ENCODE peak calls at places on chromosomes 11 and 22, in ten cellular contexts. One of them, this sample, is unnamed.

GRCh38 chr11:17256512-17256911 is 20.0 kb upstream of the NUCB2 start:
- DNase-seq in CD8-positive, alpha-beta T cell: no peak
- DNase-seq in pancreas: no peak
- DNase-seq in right atrium auricular region: no peak
- DNase-seq in heart left ventricle: no peak
- DNase-seq in right cardiac atrium: no peak
- DNase-seq in DND-41: no peak
- DNase-seq in suprapubic skin: no peak
- DNase-seq in astrocyte of the spinal cord: peak
- DNase-seq in neural progenitor cell: no peak
- DNase-seq in this sample: peak

GRCh38 chr11:68751331-68751856 is at the start of gene TESMIN:
- DNase-seq in CD8-positive, alpha-beta T cell: peak
- DNase-seq in pancreas: peak
- DNase-seq in right atrium auricular region: peak
- DNase-seq in heart left ventricle: peak
- DNase-seq in right cardiac atrium: peak
- DNase-seq in DND-41: peak
- DNase-seq in suprapubic skin: peak
- DNase-seq in astrocyte of the spinal cord: peak
- DNase-seq in neural progenitor cell: peak
- DNase-seq in this sample: no peak

GRCh38 chr22:37930270-37930951 is 23.0 kb downstream of the C22orf23 start:
- DNase-seq in CD8-positive, alpha-beta T cell: no peak
- DNase-seq in pancreas: no peak
- DNase-seq in right atrium auricular region: no peak
- DNase-seq in heart left ventricle: no peak
- DNase-seq in right cardiac atrium: no peak
- DNase-seq in DND-41: peak
- DNase-seq in suprapubic skin: no peak
- DNase-seq in astrocyte of the spinal cord: no peak
- DNase-seq in neural progenitor cell: peak
- DNase-seq in this sample: no peak

GRCh38 chr22:38718414-38718813 is 12.7 kb downstream of the GTPBP1 start:
- DNase-seq in CD8-positive, alpha-beta T cell: no peak
- DNase-seq in pancreas: peak
- DNase-seq in right atrium auricular region: no peak
- DNase-seq in heart left ventricle: peak
- DNase-seq in right cardiac atrium: no peak
- DNase-seq in DND-41: no peak
- DNase-seq in suprapubic skin: peak
- DNase-seq in astrocyte of the spinal cord: peak
- DNase-seq in neural progenitor cell: peak
- DNase-seq in this sample: no peak

GRCh38 chr11:43548921-43549320 is 131.6 kb upstream of the HSD17B12 start:
- DNase-seq in CD8-positive, alpha-beta T cell: no peak
- DNase-seq in pancreas: no peak
- DNase-seq in right atrium auricular region: no peak
- DNase-seq in heart left ventricle: no peak
- DNase-seq in right cardiac atrium: no peak
- DNase-seq in DND-41: no peak
- DNase-seq in suprapubic skin: no peak
- DNase-seq in astrocyte of the spinal cord: no peak
- DNase-seq in neural progenitor cell: no peak
- DNase-seq in this sample: no peak

GRCh38 chr22:49487950-49488349 is 339.7 kb downstream of the BRD1 start:
- DNase-seq in CD8-positive, alpha-beta T cell: no peak
- DNase-seq in pancreas: no peak
- DNase-seq in right atrium auricular region: no peak
- DNase-seq in heart left ventricle: no peak
- DNase-seq in right cardiac atrium: no peak
- DNase-seq in DND-41: no peak
- DNase-seq in suprapubic skin: no peak
- DNase-seq in astrocyte of the spinal cord: no peak
- DNase-seq in neural progenitor cell: no peak
- DNase-seq in this sample: no peak

GRCh38 chr22:29907753-29908515 is 25.0 kb downstream of the MTMR3 start:
- DNase-seq in CD8-positive, alpha-beta T cell: peak
- DNase-seq in pancreas: peak
- DNase-seq in right atrium auricular region: peak
- DNase-seq in heart left ventricle: peak
- DNase-seq in right cardiac atrium: peak
- DNase-seq in DND-41: peak
- DNase-seq in suprapubic skin: no peak
- DNase-seq in astrocyte of the spinal cord: peak
- DNase-seq in neural progenitor cell: no peak
- DNase-seq in this sample: peak

GRCh38 chr11:33630936-33631748 is 69.5 kb downstream of the C11orf91 start:
- DNase-seq in CD8-positive, alpha-beta T cell: no peak
- DNase-seq in pancreas: no peak
- DNase-seq in right atrium auricular region: no peak
- DNase-seq in heart left ventricle: no peak
- DNase-seq in right cardiac atrium: no peak
- DNase-seq in DND-41: no peak
- DNase-seq in suprapubic skin: no peak
- DNase-seq in astrocyte of the spinal cord: no peak
- DNase-seq in neural progenitor cell: no peak
- DNase-seq in this sample: no peak

GRCh38 chr22:19057539-19057938 is 64.7 kb downstream of the DGCR2 start:
- DNase-seq in CD8-positive, alpha-beta T cell: no peak
- DNase-seq in pancreas: no peak
- DNase-seq in right atrium auricular region: no peak
- DNase-seq in heart left ventricle: no peak
- DNase-seq in right cardiac atrium: no peak
- DNase-seq in DND-41: no peak
- DNase-seq in suprapubic skin: peak
- DNase-seq in astrocyte of the spinal cord: no peak
- DNase-seq in neural progenitor cell: no peak
- DNase-seq in this sample: no peak

GRCh38 chr11:69164824-69165223 is 9.1 kb downstream of the SMIM38 start:
- DNase-seq in CD8-positive, alpha-beta T cell: no peak
- DNase-seq in pancreas: no peak
- DNase-seq in right atrium auricular region: no peak
- DNase-seq in heart left ventricle: no peak
- DNase-seq in right cardiac atrium: no peak
- DNase-seq in DND-41: no peak
- DNase-seq in suprapubic skin: no peak
- DNase-seq in astrocyte of the spinal cord: no peak
- DNase-seq in neural progenitor cell: no peak
- DNase-seq in this sample: no peak

GRCh38 chr11:72232260-72233055 is 7.9 kb downstream of the INPPL1 start:
- DNase-seq in CD8-positive, alpha-beta T cell: no peak
- DNase-seq in pancreas: no peak
- DNase-seq in right atrium auricular region: no peak
- DNase-seq in heart left ventricle: no peak
- DNase-seq in right cardiac atrium: no peak
- DNase-seq in DND-41: no peak
- DNase-seq in suprapubic skin: no peak
- DNase-seq in astrocyte of the spinal cord: no peak
- DNase-seq in neural progenitor cell: no peak
- DNase-seq in this sample: no peak

GRCh38 chr22:49450521-49450920 is 377.2 kb downstream of the BRD1 start:
- DNase-seq in CD8-positive, alpha-beta T cell: no peak
- DNase-seq in pancreas: no peak
- DNase-seq in right atrium auricular region: no peak
- DNase-seq in heart left ventricle: no peak
- DNase-seq in right cardiac atrium: no peak
- DNase-seq in DND-41: no peak
- DNase-seq in suprapubic skin: peak
- DNase-seq in astrocyte of the spinal cord: no peak
- DNase-seq in neural progenitor cell: peak
- DNase-seq in this sample: no peak

GRCh38 chr11:130449246-130449990 is 973 bp downstream of the ADAMTS15 start:
- DNase-seq in CD8-positive, alpha-beta T cell: no peak
- DNase-seq in pancreas: peak
- DNase-seq in right atrium auricular region: no peak
- DNase-seq in heart left ventricle: peak
- DNase-seq in right cardiac atrium: peak
- DNase-seq in DND-41: no peak
- DNase-seq in suprapubic skin: no peak
- DNase-seq in astrocyte of the spinal cord: peak
- DNase-seq in neural progenitor cell: peak
- DNase-seq in this sample: no peak

DNA sequence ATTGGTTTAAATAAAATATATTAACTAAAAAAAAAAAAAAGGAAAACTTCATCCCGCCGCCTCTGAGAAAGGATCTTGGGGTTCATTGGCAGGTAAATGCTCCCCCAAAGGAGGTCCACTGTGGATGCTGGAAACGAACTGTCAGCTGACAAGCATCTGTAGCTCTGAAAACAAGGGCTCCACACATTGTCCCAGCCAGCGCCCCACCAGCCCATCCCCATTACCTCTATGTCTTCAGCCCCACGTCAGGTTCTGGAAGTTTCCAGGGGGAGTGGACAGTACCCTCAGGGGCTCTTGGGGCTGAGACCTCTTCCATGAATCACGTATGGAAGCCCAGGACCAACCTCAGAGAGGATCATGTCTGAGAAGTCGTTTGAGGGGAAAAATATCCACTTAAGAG is 66.4 kb upstream of the WNT7B start:
- DNase-seq in CD8-positive, alpha-beta T cell: no peak
- DNase-seq in pancreas: peak
- DNase-seq in right atrium auricular region: no peak
- DNase-seq in heart left ventricle: no peak
- DNase-seq in right cardiac atrium: peak
- DNase-seq in DND-41: no peak
- DNase-seq in suprapubic skin: peak
- DNase-seq in astrocyte of the spinal cord: no peak
- DNase-seq in neural progenitor cell: no peak
- DNase-seq in this sample: no peak
- H3K4me3 ChIP-seq in CD8-positive, alpha-beta T cell: peak
- H3K4me3 ChIP-seq in pancreas: peak
- H3K4me3 ChIP-seq in right atrium auricular region: peak
- H3K4me3 ChIP-seq in heart left ventricle: peak
- H3K4me3 ChIP-seq in right cardiac atrium: peak
- H3K4me3 ChIP-seq in DND-41: no peak
- H3K4me3 ChIP-seq in suprapubic skin: peak
- H3K4me3 ChIP-seq in astrocyte of the spinal cord: no peak
- H3K4me3 ChIP-seq in neural progenitor cell: no peak
- H3K4me3 ChIP-seq in this sample: no peak

GRCh38 chr22:44497218-44497903 is 672 bp downstream of the RTL6 start:
- DNase-seq in CD8-positive, alpha-beta T cell: no peak
- DNase-seq in pancreas: peak
- DNase-seq in right atrium auricular region: peak
- DNase-seq in heart left ventricle: no peak
- DNase-seq in right cardiac atrium: peak
- DNase-seq in DND-41: peak
- DNase-seq in suprapubic skin: no peak
- DNase-seq in astrocyte of the spinal cord: peak
- DNase-seq in neural progenitor cell: peak
- DNase-seq in this sample: no peak

GRCh38 chr22:44496305-44496704 is 1.7 kb downstream of the RTL6 start:
- DNase-seq in CD8-positive, alpha-beta T cell: no peak
- DNase-seq in pancreas: no peak
- DNase-seq in right atrium auricular region: peak
- DNase-seq in heart left ventricle: no peak
- DNase-seq in right cardiac atrium: peak
- DNase-seq in DND-41: no peak
- DNase-seq in suprapubic skin: no peak
- DNase-seq in astrocyte of the spinal cord: no peak
- DNase-seq in neural progenitor cell: no peak
- DNase-seq in this sample: no peak

GRCh38 chr22:44497904-44498242 is at the start of gene RTL6:
- DNase-seq in CD8-positive, alpha-beta T cell: no peak
- DNase-seq in pancreas: no peak
- DNase-seq in right atrium auricular region: no peak
- DNase-seq in heart left ventricle: no peak
- DNase-seq in right cardiac atrium: no peak
- DNase-seq in DND-41: no peak
- DNase-seq in suprapubic skin: no peak
- DNase-seq in astrocyte of the spinal cord: no peak
- DNase-seq in neural progenitor cell: no peak
- DNase-seq in this sample: no peak

GRCh38 chr22:44495629-44496028 is 2.4 kb downstream of the RTL6 start:
- DNase-seq in CD8-positive, alpha-beta T cell: no peak
- DNase-seq in pancreas: no peak
- DNase-seq in right atrium auricular region: peak
- DNase-seq in heart left ventricle: no peak
- DNase-seq in right cardiac atrium: no peak
- DNase-seq in DND-41: no peak
- DNase-seq in suprapubic skin: no peak
- DNase-seq in astrocyte of the spinal cord: no peak
- DNase-seq in neural progenitor cell: no peak
- DNase-seq in this sample: no peak

GRCh38 chr22:44496844-44497217 is 1.2 kb downstream of the RTL6 start:
- DNase-seq in CD8-positive, alpha-beta T cell: no peak
- DNase-seq in pancreas: peak
- DNase-seq in right atrium auricular region: peak
- DNase-seq in heart left ventricle: no peak
- DNase-seq in right cardiac atrium: no peak
- DNase-seq in DND-41: no peak
- DNase-seq in suprapubic skin: no peak
- DNase-seq in astrocyte of the spinal cord: no peak
- DNase-seq in neural progenitor cell: no peak
- DNase-seq in this sample: no peak
- H3K4me3 ChIP-seq in CD8-positive, alpha-beta T cell: no peak
- H3K4me3 ChIP-seq in pancreas: no peak
- H3K4me3 ChIP-seq in right atrium auricular region: no peak
- H3K4me3 ChIP-seq in heart left ventricle: no peak
- H3K4me3 ChIP-seq in right cardiac atrium: no peak
- H3K4me3 ChIP-seq in DND-41: no peak
- H3K4me3 ChIP-seq in suprapubic skin: no peak
- H3K4me3 ChIP-seq in astrocyte of the spinal cord: peak
- H3K4me3 ChIP-seq in neural progenitor cell: peak
- H3K4me3 ChIP-seq in this sample: peak

DNA sequence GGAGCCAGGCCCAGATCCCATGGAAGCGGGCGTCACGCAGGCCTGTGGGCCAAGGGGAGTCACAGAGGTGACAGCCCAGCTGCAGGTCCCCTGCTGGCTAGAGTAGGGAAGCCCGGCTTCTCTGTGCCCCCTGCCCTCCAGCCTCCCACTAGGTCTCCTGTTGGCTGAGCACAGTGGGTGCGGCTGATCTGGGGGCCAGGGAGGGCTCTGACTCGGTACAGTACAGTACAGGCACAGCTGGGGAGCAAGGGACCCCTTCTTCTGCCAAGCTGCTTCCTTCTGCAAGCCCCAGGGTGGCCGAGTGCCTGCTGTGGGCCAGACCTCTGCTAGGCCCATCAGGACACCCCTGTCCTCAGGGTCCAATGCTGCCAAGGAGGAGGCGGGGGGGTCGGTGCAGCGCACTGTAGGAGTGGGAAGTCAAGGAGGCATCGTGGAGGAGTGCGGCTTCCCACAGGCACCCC is 10.1 kb downstream of the SUSD2 start:
- DNase-seq in CD8-positive, alpha-beta T cell: no peak
- DNase-seq in pancreas: no peak
- DNase-seq in right atrium auricular region: no peak
- DNase-seq in heart left ventricle: no peak
- DNase-seq in right cardiac atrium: no peak
- DNase-seq in DND-41: no peak
- DNase-seq in suprapubic skin: no peak
- DNase-seq in astrocyte of the spinal cord: no peak
- DNase-seq in neural progenitor cell: no peak
- DNase-seq in this sample: no peak
- H3K4me3 ChIP-seq in CD8-positive, alpha-beta T cell: no peak
- H3K4me3 ChIP-seq in pancreas: no peak
- H3K4me3 ChIP-seq in right atrium auricular region: no peak
- H3K4me3 ChIP-seq in heart left ventricle: no peak
- H3K4me3 ChIP-seq in right cardiac atrium: no peak
- H3K4me3 ChIP-seq in DND-41: no peak
- H3K4me3 ChIP-seq in suprapubic skin: no peak
- H3K4me3 ChIP-seq in astrocyte of the spinal cord: no peak
- H3K4me3 ChIP-seq in neural progenitor cell: no peak
- H3K4me3 ChIP-seq in this sample: no peak

GRCh38 chr11:61754534-61755482 is 2.4 kb downstream of the MYRF start:
- DNase-seq in CD8-positive, alpha-beta T cell: no peak
- DNase-seq in pancreas: no peak
- DNase-seq in right atrium auricular region: no peak
- DNase-seq in heart left ventricle: no peak
- DNase-seq in right cardiac atrium: peak
- DNase-seq in DND-41: no peak
- DNase-seq in suprapubic skin: no peak
- DNase-seq in astrocyte of the spinal cord: peak
- DNase-seq in neural progenitor cell: peak
- DNase-seq in this sample: no peak
- H3K4me3 ChIP-seq in CD8-positive, alpha-beta T cell: no peak
- H3K4me3 ChIP-seq in pancreas: no peak
- H3K4me3 ChIP-seq in right atrium auricular region: no peak
- H3K4me3 ChIP-seq in heart left ventricle: no peak
- H3K4me3 ChIP-seq in right cardiac atrium: no peak
- H3K4me3 ChIP-seq in DND-41: no peak
- H3K4me3 ChIP-seq in suprapubic skin: no peak
- H3K4me3 ChIP-seq in astrocyte of the spinal cord: no peak
- H3K4me3 ChIP-seq in neural progenitor cell: no peak
- H3K4me3 ChIP-seq in this sample: no peak

This sample was measured in AG04449.